ENCODE peak calls at places on chromosomes 6 and 20, in five cellular contexts. One of them, this sample, is unnamed. For H3K27me3, the result is how much of the 10 kb centered on the place peaks cover.

GRCh38 chr6:168386973-168387372 is 54.0 kb upstream of the SMOC2 start:
- DNase-seq in GM23338: no peak
- DNase-seq in heart right ventricle: no peak
- DNase-seq in heart left ventricle: no peak
- DNase-seq in naive thymus-derived CD4-positive, alpha-beta T cell: no peak
- DNase-seq in this sample: no peak

GRCh38 chr6:167485186-167485978 is 160.5 kb downstream of the TTLL2 start:
- DNase-seq in GM23338: no peak
- DNase-seq in heart right ventricle: no peak
- DNase-seq in heart left ventricle: no peak
- DNase-seq in naive thymus-derived CD4-positive, alpha-beta T cell: no peak
- DNase-seq in this sample: no peak

GRCh38 chr20:18018100-18018499 is 39.6 kb downstream of the OVOL2 start:
- DNase-seq in GM23338: no peak
- DNase-seq in heart right ventricle: no peak
- DNase-seq in heart left ventricle: no peak
- DNase-seq in naive thymus-derived CD4-positive, alpha-beta T cell: no peak
- DNase-seq in this sample: no peak

GRCh38 chr6:89615882-89616281 is 22.7 kb downstream of the LYRM2 start:
- DNase-seq in GM23338: no peak
- DNase-seq in heart right ventricle: no peak
- DNase-seq in heart left ventricle: no peak
- DNase-seq in naive thymus-derived CD4-positive, alpha-beta T cell: no peak
- DNase-seq in this sample: no peak

GRCh38 chr6:117477988-117478852 is 4.3 kb upstream of the DCBLD1 start:
- DNase-seq in GM23338: peak
- DNase-seq in heart right ventricle: no peak
- DNase-seq in heart left ventricle: no peak
- DNase-seq in naive thymus-derived CD4-positive, alpha-beta T cell: no peak
- DNase-seq in this sample: no peak

GRCh38 chr6:37058084-37058586 is 52.7 kb downstream of the FGD2 start:
- DNase-seq in GM23338: no peak
- DNase-seq in heart right ventricle: no peak
- DNase-seq in heart left ventricle: no peak
- DNase-seq in naive thymus-derived CD4-positive, alpha-beta T cell: no peak
- DNase-seq in this sample: no peak

GRCh38 chr20:11918280-11918952 is 723 bp downstream of the BTBD3 start:
- DNase-seq in GM23338: no peak
- DNase-seq in heart right ventricle: no peak
- DNase-seq in heart left ventricle: no peak
- DNase-seq in naive thymus-derived CD4-positive, alpha-beta T cell: no peak
- DNase-seq in this sample: no peak

GRCh38 chr6:53042112-53042511 is 23.1 kb upstream of the FBXO9 start:
- DNase-seq in GM23338: no peak
- DNase-seq in heart right ventricle: no peak
- DNase-seq in heart left ventricle: no peak
- DNase-seq in naive thymus-derived CD4-positive, alpha-beta T cell: no peak
- DNase-seq in this sample: no peak

GRCh38 chr20:54048489-54048888 is 21.9 kb downstream of the BCAS1 start:
- DNase-seq in GM23338: no peak
- DNase-seq in heart right ventricle: no peak
- DNase-seq in heart left ventricle: no peak
- DNase-seq in naive thymus-derived CD4-positive, alpha-beta T cell: no peak
- DNase-seq in this sample: no peak

GRCh38 chr20:60365063-60365640 is 406.9 kb downstream of the CDH26 start:
- DNase-seq in GM23338: peak
- DNase-seq in heart right ventricle: no peak
- DNase-seq in heart left ventricle: no peak
- DNase-seq in naive thymus-derived CD4-positive, alpha-beta T cell: no peak
- DNase-seq in this sample: no peak

GRCh38 chr6:120584111-120584760 is 750.0 kb downstream of the TBC1D32 start:
- DNase-seq in GM23338: peak
- DNase-seq in heart right ventricle: no peak
- DNase-seq in heart left ventricle: no peak
- DNase-seq in naive thymus-derived CD4-positive, alpha-beta T cell: no peak
- DNase-seq in this sample: no peak

GRCh38 chr20:62217913-62218773 is 1.9 kb downstream of the HRH3 start:
- DNase-seq in GM23338: no peak
- DNase-seq in heart right ventricle: no peak
- DNase-seq in heart left ventricle: no peak
- DNase-seq in naive thymus-derived CD4-positive, alpha-beta T cell: no peak
- DNase-seq in this sample: no peak

GRCh38 chr6:38997128-38997761 is 51.3 kb upstream of the GLP1R start:
- DNase-seq in GM23338: peak
- DNase-seq in heart right ventricle: peak
- DNase-seq in heart left ventricle: peak
- DNase-seq in naive thymus-derived CD4-positive, alpha-beta T cell: no peak
- DNase-seq in this sample: no peak

GRCh38 chr6:16352258-16352635 is 113.9 kb downstream of the GMPR start:
- DNase-seq in GM23338: no peak
- DNase-seq in heart right ventricle: no peak
- DNase-seq in heart left ventricle: no peak
- DNase-seq in naive thymus-derived CD4-positive, alpha-beta T cell: no peak
- DNase-seq in this sample: no peak

GRCh38 chr20:63060057-63060991 is 53.6 kb upstream of the BHLHE23 start:
- DNase-seq in GM23338: no peak
- DNase-seq in heart right ventricle: no peak
- DNase-seq in heart left ventricle: peak
- DNase-seq in naive thymus-derived CD4-positive, alpha-beta T cell: no peak
- DNase-seq in this sample: no peak

GRCh38 chr20:38270869-38271608 is 10.5 kb upstream of the KIAA1755 start:
- DNase-seq in GM23338: no peak
- DNase-seq in heart right ventricle: peak
- DNase-seq in heart left ventricle: peak
- DNase-seq in naive thymus-derived CD4-positive, alpha-beta T cell: no peak
- DNase-seq in this sample: no peak

GRCh38 chr20:20102163-20102562 is 49.8 kb downstream of the CFAP61 start:
- DNase-seq in GM23338: no peak
- DNase-seq in heart right ventricle: no peak
- DNase-seq in heart left ventricle: no peak
- DNase-seq in naive thymus-derived CD4-positive, alpha-beta T cell: no peak
- DNase-seq in this sample: no peak

GRCh38 chr6:118277631-118278030 is 270.5 kb upstream of the PLN start:
- DNase-seq in GM23338: no peak
- DNase-seq in heart right ventricle: no peak
- DNase-seq in heart left ventricle: no peak
- DNase-seq in naive thymus-derived CD4-positive, alpha-beta T cell: no peak
- DNase-seq in this sample: no peak

GRCh38 chr20:3071610-3072529 is at the start of gene OXT:
- DNase-seq in GM23338: peak
- DNase-seq in heart right ventricle: peak
- DNase-seq in heart left ventricle: peak
- DNase-seq in naive thymus-derived CD4-positive, alpha-beta T cell: peak
- DNase-seq in this sample: peak

GRCh38 chr6:83199865-83200230 is 6.7 kb downstream of the RWDD2A start:
- DNase-seq in GM23338: no peak
- DNase-seq in heart right ventricle: no peak
- DNase-seq in heart left ventricle: no peak
- DNase-seq in naive thymus-derived CD4-positive, alpha-beta T cell: no peak
- DNase-seq in this sample: no peak

GRCh38 chr6:53679446-53679933 is 13.9 kb upstream of the KLHL31 start:
- DNase-seq in GM23338: peak
- DNase-seq in heart right ventricle: no peak
- DNase-seq in heart left ventricle: no peak
- DNase-seq in naive thymus-derived CD4-positive, alpha-beta T cell: no peak
- DNase-seq in this sample: no peak

GRCh38 chr20:14142964-14143627 is 147.8 kb downstream of the MACROD2 start:
- DNase-seq in GM23338: no peak
- DNase-seq in heart right ventricle: no peak
- DNase-seq in heart left ventricle: no peak
- DNase-seq in naive thymus-derived CD4-positive, alpha-beta T cell: no peak
- DNase-seq in this sample: no peak

GRCh38 chr20:34316191-34316814 is 13.1 kb upstream of the AHCY start:
- DNase-seq in GM23338: no peak
- DNase-seq in heart right ventricle: no peak
- DNase-seq in heart left ventricle: no peak
- DNase-seq in naive thymus-derived CD4-positive, alpha-beta T cell: no peak
- DNase-seq in this sample: no peak

GRCh38 chr6:39076993-39077535 is 28.5 kb downstream of the GLP1R start:
- DNase-seq in GM23338: no peak
- DNase-seq in heart right ventricle: no peak
- DNase-seq in heart left ventricle: no peak
- DNase-seq in naive thymus-derived CD4-positive, alpha-beta T cell: no peak
- DNase-seq in this sample: no peak

GRCh38 chr6:89298680-89299450 is 16.2 kb downstream of the GABRR2 start:
- DNase-seq in GM23338: no peak
- DNase-seq in heart right ventricle: no peak
- DNase-seq in heart left ventricle: no peak
- DNase-seq in naive thymus-derived CD4-positive, alpha-beta T cell: peak
- DNase-seq in this sample: peak

GRCh38 chr20:36310215-36310981 is 4.3 kb downstream of the DLGAP4 start:
- DNase-seq in GM23338: no peak
- DNase-seq in heart right ventricle: no peak
- DNase-seq in heart left ventricle: no peak
- DNase-seq in naive thymus-derived CD4-positive, alpha-beta T cell: no peak
- DNase-seq in this sample: no peak

GRCh38 chr20:46027245-46027853 is 1.7 kb upstream of the SLC12A5 start:
- DNase-seq in GM23338: peak
- DNase-seq in heart right ventricle: no peak
- DNase-seq in heart left ventricle: peak
- DNase-seq in naive thymus-derived CD4-positive, alpha-beta T cell: no peak
- DNase-seq in this sample: peak

GRCh38 chr6:143160439-143161220 is 99.9 kb downstream of the AIG1 start:
- DNase-seq in GM23338: no peak
- DNase-seq in heart right ventricle: no peak
- DNase-seq in heart left ventricle: no peak
- DNase-seq in naive thymus-derived CD4-positive, alpha-beta T cell: no peak
- DNase-seq in this sample: no peak

GRCh38 chr6:99269207-99269606 is 80.3 kb downstream of the FAXC start:
- DNase-seq in GM23338: no peak
- DNase-seq in heart right ventricle: no peak
- DNase-seq in heart left ventricle: no peak
- DNase-seq in naive thymus-derived CD4-positive, alpha-beta T cell: no peak
- DNase-seq in this sample: no peak

GRCh38 chr6:96394727-96395126 is 126.9 kb upstream of the UFL1 start:
- DNase-seq in GM23338: peak
- DNase-seq in heart right ventricle: no peak
- DNase-seq in heart left ventricle: no peak
- DNase-seq in naive thymus-derived CD4-positive, alpha-beta T cell: no peak
- DNase-seq in this sample: no peak

GRCh38 chr6:79028641-79029314 is 49.3 kb downstream of the PHIP start:
- DNase-seq in GM23338: no peak
- DNase-seq in heart right ventricle: no peak
- DNase-seq in heart left ventricle: no peak
- DNase-seq in naive thymus-derived CD4-positive, alpha-beta T cell: no peak
- DNase-seq in this sample: no peak

GRCh38 chr6:108650781-108651180 is 90.1 kb downstream of the FOXO3 start:
- DNase-seq in GM23338: no peak
- DNase-seq in heart right ventricle: no peak
- DNase-seq in heart left ventricle: no peak
- DNase-seq in naive thymus-derived CD4-positive, alpha-beta T cell: no peak
- DNase-seq in this sample: no peak

GRCh38 chr6:25971187-25971811 is 8.7 kb downstream of the TRIM38 start:
- DNase-seq in GM23338: no peak
- DNase-seq in heart right ventricle: no peak
- DNase-seq in heart left ventricle: peak
- DNase-seq in naive thymus-derived CD4-positive, alpha-beta T cell: no peak
- DNase-seq in this sample: no peak

GRCh38 chr6:157605484-157605883 is 217.6 kb upstream of the SNX9 start:
- DNase-seq in GM23338: no peak
- DNase-seq in heart right ventricle: no peak
- DNase-seq in heart left ventricle: no peak
- DNase-seq in naive thymus-derived CD4-positive, alpha-beta T cell: no peak
- DNase-seq in this sample: no peak

GRCh38 chr6:31558318-31558625 is 10.9 kb downstream of the NFKBIL1 start:
- DNase-seq in GM23338: no peak
- DNase-seq in heart right ventricle: no peak
- DNase-seq in heart left ventricle: no peak
- DNase-seq in naive thymus-derived CD4-positive, alpha-beta T cell: no peak
- DNase-seq in this sample: no peak
- H3K27ac ChIP-seq in GM23338: no peak
- H3K27ac ChIP-seq in heart right ventricle: peak
- H3K27ac ChIP-seq in heart left ventricle: peak
- H3K27ac ChIP-seq in naive thymus-derived CD4-positive, alpha-beta T cell: peak
- H3K27ac ChIP-seq in this sample: peak

GRCh38 chr20:9570612-9571011 is 56.2 kb downstream of the LAMP5 start:
- DNase-seq in GM23338: no peak
- DNase-seq in heart right ventricle: no peak
- DNase-seq in heart left ventricle: no peak
- DNase-seq in naive thymus-derived CD4-positive, alpha-beta T cell: no peak
- DNase-seq in this sample: no peak
- H3K27me3 ChIP-seq in GM23338: under half
- H3K27me3 ChIP-seq in heart right ventricle: under half
- H3K27me3 ChIP-seq in heart left ventricle: under half
- H3K27me3 ChIP-seq in naive thymus-derived CD4-positive, alpha-beta T cell: under half
- H3K27me3 ChIP-seq in this sample: under half

DNA sequence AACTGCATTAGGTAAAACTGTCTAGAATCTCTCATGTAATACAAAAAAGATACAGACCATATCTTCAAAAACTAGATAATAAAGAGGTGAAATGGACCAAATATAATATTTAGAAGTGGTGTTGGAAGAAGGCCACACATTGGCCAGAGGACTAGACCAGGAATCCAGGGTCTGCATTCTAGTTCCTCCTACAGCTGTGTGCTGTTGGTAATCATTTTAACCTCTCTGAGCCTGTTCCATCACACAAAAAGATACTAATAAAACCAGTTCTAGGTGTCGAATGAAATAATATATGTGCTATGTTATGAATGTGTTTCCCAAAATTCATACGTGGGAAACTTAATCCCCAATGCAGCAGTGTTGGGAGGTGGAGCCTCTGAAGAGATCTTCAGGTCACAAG is 111.6 kb upstream of the RREB1 start:
- DNase-seq in GM23338: no peak
- DNase-seq in heart right ventricle: no peak
- DNase-seq in heart left ventricle: no peak
- DNase-seq in naive thymus-derived CD4-positive, alpha-beta T cell: no peak
- DNase-seq in this sample: no peak
- H3K27ac ChIP-seq in GM23338: no peak
- H3K27ac ChIP-seq in heart right ventricle: no peak
- H3K27ac ChIP-seq in heart left ventricle: no peak
- H3K27ac ChIP-seq in naive thymus-derived CD4-positive, alpha-beta T cell: no peak
- H3K27ac ChIP-seq in this sample: no peak

GRCh38 chr6:84770521-84770920 is 6.1 kb upstream of the TBX18 start:
- DNase-seq in GM23338: no peak
- DNase-seq in heart right ventricle: no peak
- DNase-seq in heart left ventricle: no peak
- DNase-seq in naive thymus-derived CD4-positive, alpha-beta T cell: no peak
- DNase-seq in this sample: no peak

GRCh38 chr6:84769247-84769646 is 4.8 kb upstream of the TBX18 start:
- DNase-seq in GM23338: no peak
- DNase-seq in heart right ventricle: no peak
- DNase-seq in heart left ventricle: no peak
- DNase-seq in naive thymus-derived CD4-positive, alpha-beta T cell: no peak
- DNase-seq in this sample: no peak

GRCh38 chr6:84767591-84768201 is 3.3 kb upstream of the TBX18 start:
- DNase-seq in GM23338: no peak
- DNase-seq in heart right ventricle: no peak
- DNase-seq in heart left ventricle: no peak
- DNase-seq in naive thymus-derived CD4-positive, alpha-beta T cell: no peak
- DNase-seq in this sample: no peak

GRCh38 chr6:84766796-84767590 is 2.6 kb upstream of the TBX18 start:
- DNase-seq in GM23338: peak
- DNase-seq in heart right ventricle: no peak
- DNase-seq in heart left ventricle: no peak
- DNase-seq in naive thymus-derived CD4-positive, alpha-beta T cell: no peak
- DNase-seq in this sample: no peak

GRCh38 chr6:84768442-84769174 is 4.2 kb upstream of the TBX18 start:
- DNase-seq in GM23338: peak
- DNase-seq in heart right ventricle: no peak
- DNase-seq in heart left ventricle: no peak
- DNase-seq in naive thymus-derived CD4-positive, alpha-beta T cell: no peak
- DNase-seq in this sample: no peak
- H3K27me3 ChIP-seq in GM23338: half or more
- H3K27me3 ChIP-seq in heart right ventricle: under half
- H3K27me3 ChIP-seq in heart left ventricle: half or more
- H3K27me3 ChIP-seq in naive thymus-derived CD4-positive, alpha-beta T cell: under half
- H3K27me3 ChIP-seq in this sample: under half

GRCh38 chr6:35244551-35244950 is 15.0 kb upstream of the ZNF76 start:
- DNase-seq in GM23338: no peak
- DNase-seq in heart right ventricle: no peak
- DNase-seq in heart left ventricle: no peak
- DNase-seq in naive thymus-derived CD4-positive, alpha-beta T cell: no peak
- DNase-seq in this sample: no peak
- H3K27ac ChIP-seq in GM23338: no peak
- H3K27ac ChIP-seq in heart right ventricle: no peak
- H3K27ac ChIP-seq in heart left ventricle: no peak
- H3K27ac ChIP-seq in naive thymus-derived CD4-positive, alpha-beta T cell: no peak
- H3K27ac ChIP-seq in this sample: no peak

This sample was measured in CD4-positive, CD25-positive, alpha-beta regulatory T cell.